ENCODE peak calls at places on chromosomes 16 and 17, in eight cellular contexts. C, L, J, S, U, E, K and P are unnamed samples.

GRCh38 chr17:35640977-35641526 is 53.9 kb downstream of the AP2B1 start:
- DNase-seq in C (no peak), L (no peak), J (no peak), S (no peak), U (no peak), E (no peak), K (no peak), P (no peak)

GRCh38 chr16:8675183-8676159 is 1.1 kb downstream of the ABAT start:
- DNase-seq in C (no peak), L (no peak), J (no peak), S (no peak), U (peak), E (no peak), K (no peak), P (no peak)

GRCh38 chr17:83191388-83192160 is 112.2 kb downstream of the METRNL start:
- DNase-seq in C (no peak), L (no peak), J (no peak), S (no peak), U (no peak), E (no peak), K (no peak), P (no peak)

GRCh38 chr17:62134397-62134796 is 69.3 kb upstream of the MED13 start:
- DNase-seq in C (no peak), L (no peak), J (no peak), S (no peak), U (no peak), E (peak), K (peak), P (no peak)

GRCh38 chr17:57995076-57995956 is 7.3 kb upstream of the VEZF1 start:
- DNase-seq in C (peak), L (peak), J (peak), S (peak), U (no peak), E (peak), K (peak), P (no peak)

GRCh38 chr17:45302649-45303173 is 14.1 kb downstream of the MAP3K14 start:
- DNase-seq in C (no peak), L (no peak), J (no peak), S (no peak), U (no peak), E (peak), K (no peak), P (no peak)

GRCh38 chr17:80766290-80766689 is 221.7 kb downstream of the RPTOR start:
- DNase-seq in C (no peak), L (peak), J (no peak), S (no peak), U (no peak), E (no peak), K (no peak), P (no peak)

GRCh38 chr16:89320717-89321501 is 103.4 kb downstream of the ZNF778 start:
- DNase-seq in C (no peak), L (peak), J (peak), S (no peak), U (no peak), E (peak), K (peak), P (peak)

GRCh38 chr17:80877095-80877828 is 114.4 kb upstream of the CHMP6 start:
- DNase-seq in C (no peak), L (peak), J (no peak), S (no peak), U (no peak), E (no peak), K (no peak), P (no peak)

GRCh38 chr17:17713839-17714238 is 32.6 kb downstream of the RAI1 start:
- DNase-seq in C (no peak), L (no peak), J (no peak), S (no peak), U (no peak), E (peak), K (no peak), P (no peak)